ENCODE peak calls at places on chromosomes 4 and X, in six cellular contexts. One of them, this sample, is unnamed.

GRCh38 chrX:80285131-80285773 is 135.0 kb upstream of the TENT5D start:
- DNase-seq in activated naive CD4-positive, alpha-beta T cell: no peak
- DNase-seq in pulmonary artery endothelial cell: no peak
- DNase-seq in CD8-positive, alpha-beta memory T cell: no peak
- DNase-seq in BE2C: peak
- DNase-seq in sigmoid colon: no peak
- DNase-seq in this sample: peak

GRCh38 chr4:52925531-52925968 is 63.4 kb downstream of the RASL11B start:
- DNase-seq in activated naive CD4-positive, alpha-beta T cell: no peak
- DNase-seq in pulmonary artery endothelial cell: no peak
- DNase-seq in CD8-positive, alpha-beta memory T cell: no peak
- DNase-seq in BE2C: peak
- DNase-seq in sigmoid colon: no peak
- DNase-seq in this sample: no peak

GRCh38 chrX:84168095-84168494 is 19.9 kb downstream of the RPS6KA6 start:
- DNase-seq in activated naive CD4-positive, alpha-beta T cell: no peak
- DNase-seq in pulmonary artery endothelial cell: no peak
- DNase-seq in CD8-positive, alpha-beta memory T cell: no peak
- DNase-seq in BE2C: no peak
- DNase-seq in sigmoid colon: no peak
- DNase-seq in this sample: no peak

GRCh38 chrX:140337263-140337662 is 167.6 kb downstream of the SOX3 start:
- DNase-seq in activated naive CD4-positive, alpha-beta T cell: no peak
- DNase-seq in pulmonary artery endothelial cell: no peak
- DNase-seq in CD8-positive, alpha-beta memory T cell: no peak
- DNase-seq in BE2C: no peak
- DNase-seq in sigmoid colon: no peak
- DNase-seq in this sample: no peak

GRCh38 chr4:83150563-83151330 is 36.2 kb upstream of the PLAC8 start:
- DNase-seq in activated naive CD4-positive, alpha-beta T cell: no peak
- DNase-seq in pulmonary artery endothelial cell: peak
- DNase-seq in CD8-positive, alpha-beta memory T cell: no peak
- DNase-seq in BE2C: no peak
- DNase-seq in sigmoid colon: no peak
- DNase-seq in this sample: no peak

GRCh38 chr4:153260152-153260551 is 55.9 kb downstream of the TRIM2 start:
- DNase-seq in activated naive CD4-positive, alpha-beta T cell: no peak
- DNase-seq in pulmonary artery endothelial cell: no peak
- DNase-seq in CD8-positive, alpha-beta memory T cell: no peak
- DNase-seq in BE2C: no peak
- DNase-seq in sigmoid colon: no peak
- DNase-seq in this sample: no peak

GRCh38 chr4:112099701-112100289 is 45.5 kb upstream of the FAM241A start:
- DNase-seq in activated naive CD4-positive, alpha-beta T cell: no peak
- DNase-seq in pulmonary artery endothelial cell: no peak
- DNase-seq in CD8-positive, alpha-beta memory T cell: no peak
- DNase-seq in BE2C: no peak
- DNase-seq in sigmoid colon: no peak
- DNase-seq in this sample: no peak

GRCh38 chrX:7145454-7145853 is 2.1 kb upstream of the STS start:
- DNase-seq in activated naive CD4-positive, alpha-beta T cell: no peak
- DNase-seq in pulmonary artery endothelial cell: no peak
- DNase-seq in CD8-positive, alpha-beta memory T cell: no peak
- DNase-seq in BE2C: no peak
- DNase-seq in sigmoid colon: no peak
- DNase-seq in this sample: no peak

GRCh38 chr4:66691101-66691500 is 854.2 kb downstream of the CENPC start:
- DNase-seq in activated naive CD4-positive, alpha-beta T cell: no peak
- DNase-seq in pulmonary artery endothelial cell: no peak
- DNase-seq in CD8-positive, alpha-beta memory T cell: no peak
- DNase-seq in BE2C: no peak
- DNase-seq in sigmoid colon: no peak
- DNase-seq in this sample: no peak

GRCh38 chrX:124540474-124540873 is 194.1 kb downstream of the SH2D1A start:
- DNase-seq in activated naive CD4-positive, alpha-beta T cell: no peak
- DNase-seq in pulmonary artery endothelial cell: no peak
- DNase-seq in CD8-positive, alpha-beta memory T cell: no peak
- DNase-seq in BE2C: no peak
- DNase-seq in sigmoid colon: no peak
- DNase-seq in this sample: no peak